ENCODE peak calls at places on chromosome 13, in five cellular contexts. W is stimulated activated CD8-positive, alpha-beta memory T cell treated with anti-CD3 and anti-CD28 coated beads, Interleukin-4, amount 100 ng/mL, for 4 hours; A is transverse colon; H is AG04450; J is stomach. C is an unnamed sample.

GRCh38 chr13:98839826-98840769 is 87.6 kb upstream of the SLC15A1 start:
- DNase-seq in W (no peak), A (peak; percentile 51), H (no peak), J (peak; percentile 62), C (peak; percentile 23)

GRCh38 chr13:33016414-33017409 is at the start of gene KL:
- DNase-seq in W (no peak), A (peak; percentile 20), H (no peak), J (peak; percentile 38), C (peak; percentile 10)

GRCh38 chr13:66805657-66806056 is 424.5 kb downstream of the PCDH9 start:
- DNase-seq in W (no peak), A (no peak), H (no peak), J (peak; percentile 35), C (no peak)

GRCh38 chr13:94860981-94861407 is 148.6 kb upstream of the SOX21 start:
- DNase-seq in W (no peak), A (no peak), H (no peak), J (no peak), C (no peak)

GRCh38 chr13:79973533-79973963 is 367.4 kb downstream of the SPRY2 start:
- DNase-seq in W (no peak), A (peak; percentile 17), H (no peak), J (no peak), C (no peak)

GRCh38 chr13:71249031-71249430 is 618.0 kb downstream of the DACH1 start:
- DNase-seq in W (no peak), A (no peak), H (no peak), J (no peak), C (no peak)

GRCh38 chr13:114044486-114044885 is 70.6 kb upstream of the C13orf46 start:
- DNase-seq in W (no peak), A (no peak), H (no peak), J (no peak), C (no peak)

GRCh38 chr13:42777476-42777875 is 3.9 kb upstream of the FAM216B start:
- DNase-seq in W (no peak), A (no peak), H (no peak), J (no peak), C (no peak)

GRCh38 chr13:36965767-36966166 is 33.4 kb downstream of the ALG5 start:
- DNase-seq in W (no peak), A (no peak), H (peak; percentile 33), J (no peak), C (no peak)

GRCh38 chr13:37565425-37565824 is 33.1 kb downstream of the POSTN start:
- DNase-seq in W (no peak), A (no peak), H (no peak), J (no peak), C (no peak)

GRCh38 chr13:36850790-36851438 is 31.9 kb downstream of the RFXAP start:
- DNase-seq in W (no peak), A (peak; percentile 19), H (no peak), J (no peak), C (no peak)

GRCh38 chr13:35824825-35825224 is 306.4 kb downstream of the DCLK1 start:
- DNase-seq in W (no peak), A (no peak), H (no peak), J (no peak), C (no peak)

GRCh38 chr13:98416408-98416807 is 160.5 kb downstream of the STK24 start:
- DNase-seq in W (no peak), A (peak; percentile 76), H (no peak), J (peak; percentile 93), C (no peak)

GRCh38 chr13:98143601-98144500 is 957 bp downstream of the FARP1 start:
- DNase-seq in W (no peak), A (peak; percentile 23), H (no peak), J (no peak), C (no peak)

C was measured in activated T-cell treated with anti-CD3 and anti-CD28 coated beads for 48 hours.